ENCODE peak calls at places on chromosomes 5 and 9, in six cellular contexts. Z is BJ, N is body of pancreas, F is brain microvascular endothelial cell, L is uterus, U is right atrium auricular region. T is an unnamed sample.

GRCh38 chr5:174724484-174725260 is at the start of gene MSX2:
- DNase-seq in Z (peak), N (peak), L (peak), F (peak), U (peak), T (peak)

GRCh38 chr5:16736158-16736994 is 119.6 kb upstream of the RETREG1 start:
- DNase-seq in F (peak), U (no peak), N (peak), Z (no peak), L (no peak), T (peak)

GRCh38 chr9:27511771-27512170 is 12.3 kb upstream of the IFNK start:
- DNase-seq in L (no peak), Z (no peak), U (no peak), F (no peak), N (no peak), T (no peak)

GRCh38 chr9:2257530-2257929 is 242.4 kb downstream of the SMARCA2 start:
- DNase-seq in Z (no peak), L (no peak), U (no peak), F (no peak), N (no peak), T (no peak)

GRCh38 chr5:116046261-116046660 is 14.0 kb downstream of the ARL14EPL start:
- DNase-seq in N (no peak), Z (no peak), L (no peak), U (no peak), F (no peak), T (no peak)

GRCh38 chr9:127106493-127106855 is 16.0 kb downstream of the ANGPTL2 start:
- DNase-seq in N (no peak), L (no peak), Z (no peak), F (no peak), U (no peak), T (no peak)

GRCh38 chr9:72579190-72579589 is 57.8 kb downstream of the TMC1 start:
- DNase-seq in U (peak), N (no peak), L (peak), Z (no peak), F (peak), T (peak)

GRCh38 chr9:86350006-86350755 is 4.0 kb downstream of the TUT7 start:
- DNase-seq in Z (no peak), L (no peak), F (no peak), U (no peak), N (no peak), T (no peak)

GRCh38 chr9:34332370-34332964 is 3.1 kb downstream of the NUDT2 start:
- DNase-seq in N (no peak), L (no peak), U (no peak), F (no peak), Z (no peak), T (peak)

GRCh38 chr9:72315510-72316287 is 49.3 kb downstream of the ZFAND5 start:
- DNase-seq in F (no peak), U (no peak), L (no peak), Z (peak), N (peak), T (peak)

GRCh38 chr9:12923472-12924009 is 148.7 kb downstream of the LURAP1L start:
- DNase-seq in Z (peak), N (no peak), U (peak), F (peak), L (peak), T (peak)

GRCh38 chr9:38445154-38446043 is 21.1 kb upstream of the IGFBPL1 start:
- DNase-seq in U (no peak), F (no peak), Z (no peak), L (no peak), N (no peak), T (no peak)

GRCh38 chr9:977361-978116 is 1.1 kb downstream of the DMRT3 start:
- DNase-seq in L (no peak), F (no peak), U (no peak), Z (no peak), N (no peak), T (no peak)

GRCh38 chr9:92187989-92188714 is 72.9 kb upstream of the SPTLC1 start:
- DNase-seq in L (no peak), Z (no peak), F (no peak), N (no peak), U (no peak), T (no peak)

GRCh38 chr5:159310492-159310891 is 19.8 kb downstream of the IL12B start:
- DNase-seq in Z (no peak), F (peak), N (peak), L (no peak), U (no peak), T (no peak)

GRCh38 chr9:137672907-137673791 is 54.3 kb downstream of the EHMT1 start:
- DNase-seq in N (peak), F (peak), L (no peak), U (no peak), Z (no peak), T (peak)

GRCh38 chr9:89661956-89662717 is 57.3 kb downstream of the GADD45G start:
- DNase-seq in Z (peak), U (peak), L (peak), F (peak), N (peak), T (peak)

DNA sequence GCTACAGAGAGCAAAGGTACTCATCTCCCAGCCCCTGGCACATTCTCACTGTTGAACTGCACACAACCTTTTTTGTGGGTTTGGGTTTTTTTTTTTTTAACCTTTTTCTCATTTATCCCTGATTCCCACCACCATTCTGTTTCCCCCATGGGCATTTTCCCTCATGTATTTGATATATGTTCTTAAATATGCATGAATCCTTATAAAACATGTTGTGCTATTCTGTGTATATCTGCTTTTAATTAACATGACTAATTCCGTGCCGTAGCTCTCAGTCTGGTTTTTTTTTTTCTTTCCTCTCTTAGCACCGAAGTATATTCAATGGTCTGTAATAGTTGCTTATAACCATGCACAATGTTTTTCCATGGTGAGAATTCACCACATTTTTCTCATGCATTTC is 204.5 kb downstream of the RGS3 start:
- DNase-seq in N (no peak), L (no peak), Z (peak), F (no peak), U (no peak), T (peak)
- TF ChIP-seq CTCF in N (no peak), L (no peak), Z (no peak), F (no peak), U (no peak), T (no peak)

DNA sequence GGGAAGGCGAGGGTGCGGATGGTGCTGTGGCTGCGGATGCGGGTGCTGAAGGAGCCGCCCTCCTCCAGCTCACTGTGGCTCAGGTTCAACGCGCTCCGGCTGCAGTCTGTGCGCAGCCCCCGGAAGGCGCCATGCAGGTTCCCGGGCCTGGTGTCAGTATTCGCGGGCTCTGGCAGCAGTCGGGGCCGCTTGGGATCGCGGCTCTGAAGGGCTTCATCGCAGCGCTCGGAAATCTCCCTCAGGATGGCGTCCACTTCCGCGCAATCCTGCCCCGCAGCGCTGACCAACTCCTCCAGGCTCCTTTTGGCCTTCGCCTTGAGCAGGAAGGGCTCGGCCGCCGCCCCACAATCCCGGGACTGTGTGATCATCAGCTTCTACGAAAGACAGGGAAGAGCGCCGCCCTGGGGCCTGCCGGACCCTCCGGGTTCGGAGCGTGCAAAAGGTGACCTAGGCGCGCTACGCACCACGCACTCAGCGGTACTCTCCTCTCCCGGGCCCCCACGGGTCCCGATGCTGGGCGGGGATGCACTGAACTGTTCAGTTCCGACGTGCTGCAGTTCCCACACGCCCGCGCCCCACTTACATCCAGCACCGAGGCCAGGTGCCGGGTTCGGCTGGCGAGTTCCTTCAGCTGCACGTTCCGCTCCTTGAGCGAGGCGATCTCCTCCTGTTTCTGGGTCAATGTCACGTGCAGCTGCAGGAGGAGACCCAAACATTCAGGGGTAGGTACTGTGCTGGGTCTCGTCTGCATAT is 6.5 kb downstream of the MCIDAS start:
- DNase-seq in N (peak), L (no peak), Z (no peak), U (no peak), F (no peak), T (no peak)
- H3K4me3 ChIP-seq in N (no peak), L (no peak), Z (no peak), U (peak), F (peak), T (peak)

DNA sequence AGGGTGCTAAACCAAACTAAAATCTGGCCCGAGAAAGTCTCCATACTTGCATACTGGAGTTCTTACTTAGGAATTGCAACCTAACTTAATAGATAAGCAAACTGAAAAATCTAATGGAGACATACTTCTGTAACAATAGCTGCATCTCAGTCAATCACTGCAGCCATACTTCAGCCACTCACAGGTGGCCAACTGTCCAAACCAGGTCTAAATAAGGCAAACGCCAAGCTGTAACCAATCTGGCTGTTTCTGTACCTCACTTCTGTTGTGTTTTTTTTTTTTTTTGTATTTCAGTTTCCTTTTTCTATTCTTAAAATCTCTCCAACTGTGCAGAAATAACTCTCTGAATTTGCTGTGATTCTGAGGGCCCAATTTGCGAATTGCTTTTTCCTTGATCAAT is 4.4 kb upstream of the NDUFB6 start:
- DNase-seq in U (no peak), F (no peak), Z (no peak), L (no peak), N (no peak), T (no peak)
- TF ChIP-seq CTCF in U (no peak), F (no peak), Z (no peak), L (no peak), N (no peak), T (no peak)

DNA sequence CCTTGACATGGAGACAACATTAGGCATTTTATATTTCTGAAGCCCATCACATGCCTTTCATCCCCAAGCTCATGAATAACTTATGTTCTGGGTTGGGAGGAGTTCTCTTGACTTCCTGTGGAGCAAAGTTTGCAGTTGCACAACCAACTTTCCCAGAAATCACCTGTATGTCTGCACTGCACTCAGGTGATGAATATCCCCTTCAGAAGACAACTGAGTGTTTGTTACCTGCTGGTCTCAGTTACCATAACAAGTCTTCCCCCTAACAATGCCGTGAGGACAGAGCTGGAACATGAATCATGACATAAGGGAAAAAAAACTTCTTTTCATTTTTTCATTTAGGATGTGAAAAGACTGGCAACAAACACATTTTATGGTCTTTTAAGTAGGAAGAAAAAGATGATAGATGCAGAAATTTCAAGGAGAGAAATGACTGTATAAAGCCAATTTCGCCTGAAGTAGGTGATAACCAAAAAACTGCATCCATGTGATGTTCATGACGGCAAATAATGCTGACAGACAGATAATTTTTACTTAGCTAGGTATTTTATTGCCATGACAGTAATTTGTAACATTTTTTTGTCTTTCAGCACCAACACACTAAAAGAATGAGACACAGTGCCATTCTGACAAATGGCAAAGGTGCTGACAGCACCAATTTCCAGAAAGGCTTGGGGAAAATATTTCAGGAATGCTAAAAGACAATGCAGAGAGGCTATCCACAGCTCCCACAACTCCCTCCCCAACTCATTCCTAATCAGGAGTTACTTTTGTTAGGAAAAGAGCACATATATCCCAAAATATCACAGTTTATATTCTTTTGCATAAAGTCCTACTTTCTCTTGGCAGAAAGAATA is 656.2 kb downstream of the PRELID2 start:
- DNase-seq in F (no peak), U (no peak), L (no peak), N (no peak), Z (no peak), T (peak)
- H3K4me3 ChIP-seq in F (no peak), U (no peak), L (no peak), N (no peak), Z (no peak), T (no peak)

DNA sequence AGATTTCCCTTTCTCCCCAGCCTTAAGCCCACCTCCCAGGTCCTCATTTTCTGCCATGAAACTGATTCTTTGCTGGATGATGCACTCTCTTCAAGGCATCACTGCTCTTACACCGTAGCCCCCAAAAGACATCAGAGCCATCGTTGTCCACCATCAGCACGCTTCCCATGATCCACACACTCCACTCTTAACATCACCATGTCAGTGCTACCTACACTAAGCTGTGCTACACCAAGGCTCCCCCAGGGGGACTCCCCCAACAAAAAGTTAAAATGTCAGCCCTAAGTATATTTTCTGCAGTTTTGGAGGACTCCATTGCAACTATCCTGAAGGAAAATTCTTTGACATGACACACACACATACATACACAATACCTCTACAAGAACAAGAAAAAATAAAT is 34.1 kb upstream of the KIF2A start:
- DNase-seq in F (no peak), N (no peak), Z (no peak), L (no peak), U (no peak), T (no peak)
- TF ChIP-seq CTCF in F (peak), N (no peak), Z (no peak), L (no peak), U (no peak), T (peak)

GRCh38 chr5:105696440-105696839 is 1974.3 kb downstream of the EFNA5 start:
- DNase-seq in L (no peak), F (no peak), Z (no peak), N (no peak), U (no peak), T (no peak)

DNA sequence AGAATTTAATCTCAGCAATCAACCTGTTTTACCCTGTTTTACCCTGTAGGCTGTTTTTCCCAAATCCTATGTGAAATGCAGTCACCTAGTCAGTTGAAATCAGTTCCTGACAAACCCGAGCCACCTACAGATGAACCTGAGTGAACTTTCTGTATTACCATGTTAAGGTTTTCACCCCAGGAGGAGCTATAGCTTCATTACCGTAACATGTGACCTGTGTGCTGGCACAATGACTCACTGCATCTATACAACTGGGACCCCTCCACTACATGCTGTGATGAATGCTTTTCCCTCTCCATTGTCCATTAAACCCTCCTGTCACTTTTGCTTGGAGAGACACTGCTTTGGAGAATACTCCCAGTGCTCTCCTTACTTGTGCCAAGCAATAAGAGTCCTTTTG is 1974.8 kb downstream of the EFNA5 start:
- DNase-seq in U (no peak), L (no peak), F (no peak), N (no peak), Z (no peak), T (no peak)
- H3K4me3 ChIP-seq in U (no peak), L (no peak), F (no peak), N (no peak), Z (no peak), T (no peak)